ENCODE peak calls at places on chromosomes 13 and 19, in nine cellular contexts. N, E, K, H, T, M, X, O and Q are unnamed samples.

GRCh38 chr19:5904302-5905071 is at the start of gene VMAC:
- DNase-seq in N (peak; percentile 100), E (peak; percentile 100), K (peak; percentile 100), H (peak; percentile 100), T (peak; percentile 100), M (peak; percentile 100), X (peak; percentile 100), O (peak; percentile 99), Q (peak; percentile 100)

GRCh38 chr19:12638611-12639182 is 27.8 kb downstream of the MAN2B1 start:
- DNase-seq in N (no peak), E (no peak), K (no peak), H (no peak), T (no peak), M (no peak), X (no peak), O (no peak), Q (no peak)

GRCh38 chr13:23430664-23431063 is 2.8 kb downstream of the SACS start:
- DNase-seq in N (no peak), E (no peak), K (no peak), H (no peak), T (no peak), M (no peak), X (no peak), O (no peak), Q (no peak)

GRCh38 chr19:42474743-42475142 is 32.0 kb upstream of the CXCL17 start:
- DNase-seq in N (no peak), E (no peak), K (no peak), H (no peak), T (no peak), M (no peak), X (no peak), O (no peak), Q (no peak)

GRCh38 chr13:97125810-97126738 is 96.1 kb upstream of the MBNL2 start:
- DNase-seq in N (no peak), E (no peak), K (peak; percentile 39), H (no peak), T (no peak), M (no peak), X (no peak), O (no peak), Q (peak; percentile 72)

GRCh38 chr19:16912780-16913179 is 24.0 kb downstream of the F2RL3 start:
- DNase-seq in N (no peak), E (no peak), K (no peak), H (no peak), T (no peak), M (no peak), X (no peak), O (no peak), Q (no peak)

GRCh38 chr19:5001547-5002131 is 32.7 kb downstream of the KDM4B start:
- DNase-seq in N (no peak), E (no peak), K (peak; percentile 71), H (no peak), T (peak; percentile 49), M (peak; percentile 57), X (peak; percentile 34), O (no peak), Q (peak; percentile 67)

GRCh38 chr19:41384351-41384750 is 8.0 kb downstream of the TMEM91 start:
- DNase-seq in N (no peak), E (no peak), K (no peak), H (no peak), T (no peak), M (no peak), X (no peak), O (no peak), Q (no peak)

GRCh38 chr19:10027158-10027997 is 14.1 kb downstream of the RDH8 start:
- DNase-seq in N (peak; percentile 82), E (peak; percentile 96), K (peak; percentile 92), H (peak; percentile 97), T (peak; percentile 92), M (peak; percentile 88), X (peak; percentile 58), O (no peak), Q (peak; percentile 97)

GRCh38 chr13:45331123-45331619 is 9.8 kb downstream of the TPT1 start:
- DNase-seq in N (no peak), E (no peak), K (no peak), H (no peak), T (no peak), M (no peak), X (no peak), O (no peak), Q (no peak)

GRCh38 chr19:55580628-55581144 is at the start of gene ZNF579:
- DNase-seq in N (peak; percentile 78), E (peak; percentile 90), K (peak; percentile 91), H (peak; percentile 89), T (peak; percentile 81), M (peak; percentile 86), X (no peak), O (no peak), Q (peak; percentile 95)

GRCh38 chr13:34207334-34207733 is 389.4 kb downstream of the RFC3 start:
- DNase-seq in N (peak; percentile 24), E (no peak), K (peak; percentile 70), H (no peak), T (peak; percentile 34), M (peak; percentile 95), X (peak; percentile 61), O (no peak), Q (peak; percentile 88)

GRCh38 chr13:53064721-53065120 is 36.1 kb downstream of the OLFM4 start:
- DNase-seq in N (no peak), E (no peak), K (no peak), H (no peak), T (no peak), M (no peak), X (no peak), O (no peak), Q (no peak)

GRCh38 chr13:114146173-114146572 is 13.8 kb upstream of the RASA3 start:
- DNase-seq in N (no peak), E (peak; percentile 46), K (no peak), H (no peak), T (no peak), M (no peak), X (no peak), O (no peak), Q (no peak)

DNA sequence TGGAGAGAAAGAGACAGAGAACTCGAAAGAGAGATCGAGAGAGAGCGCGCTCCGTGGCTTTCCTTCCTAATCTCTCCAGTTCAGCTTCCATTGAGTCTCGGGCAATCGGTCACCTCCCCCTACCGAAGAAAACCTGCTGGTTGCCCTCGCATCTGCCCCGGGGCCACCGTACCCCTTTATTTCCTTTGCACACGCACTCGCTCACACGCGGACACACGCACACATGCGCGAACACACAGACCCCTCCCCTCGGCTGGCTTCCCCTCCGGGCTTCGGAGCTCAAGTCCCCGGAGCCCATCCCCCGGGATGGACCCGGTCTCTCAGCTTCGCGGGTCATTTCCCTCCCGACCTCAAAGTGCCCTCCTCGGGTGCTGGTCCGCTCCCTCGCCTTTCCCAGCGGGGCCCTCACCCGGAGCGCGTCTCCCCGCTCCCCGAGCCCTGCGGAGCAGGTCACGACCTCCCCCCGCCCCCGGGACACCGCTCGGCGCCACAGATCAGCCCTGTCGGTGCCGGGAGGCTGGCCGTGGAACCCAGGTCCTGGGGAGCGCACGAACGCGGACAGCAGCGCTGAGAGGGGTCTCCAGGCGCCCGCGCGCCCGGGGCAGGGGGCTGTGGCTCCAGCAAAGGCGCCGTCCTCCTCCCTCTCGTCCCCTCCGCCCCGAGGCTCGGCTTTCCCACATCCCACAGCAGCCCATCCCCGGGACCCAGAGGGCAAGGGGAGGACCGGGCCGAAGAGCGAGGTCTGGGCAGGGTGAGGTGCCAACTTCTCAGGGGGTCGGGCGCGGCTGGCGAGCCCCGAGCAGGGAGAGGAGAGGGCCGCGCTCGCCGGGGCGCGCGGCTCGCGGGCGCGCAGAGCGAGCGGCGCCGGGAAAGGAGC is 1.8 kb downstream of the DACH1 start:
- DNase-seq in N (no peak), E (no peak), K (no peak), H (no peak), T (peak; percentile 37), M (peak; percentile 1), X (no peak), O (no peak), Q (no peak)
- H3K4me3 ChIP-seq in N (peak overlapping the region; percentile 43), E (peak overlapping the region; percentile 40), K (peak overlapping the region; percentile 27), H (peak overlapping the region; percentile 75), T (peak overlapping the region; percentile 44), M (peak overlapping the region; percentile 61), X (peak overlapping the region; percentile 31), O (peak overlapping the region; percentile 53), Q (peak overlapping the region; percentile 41)

DNA sequence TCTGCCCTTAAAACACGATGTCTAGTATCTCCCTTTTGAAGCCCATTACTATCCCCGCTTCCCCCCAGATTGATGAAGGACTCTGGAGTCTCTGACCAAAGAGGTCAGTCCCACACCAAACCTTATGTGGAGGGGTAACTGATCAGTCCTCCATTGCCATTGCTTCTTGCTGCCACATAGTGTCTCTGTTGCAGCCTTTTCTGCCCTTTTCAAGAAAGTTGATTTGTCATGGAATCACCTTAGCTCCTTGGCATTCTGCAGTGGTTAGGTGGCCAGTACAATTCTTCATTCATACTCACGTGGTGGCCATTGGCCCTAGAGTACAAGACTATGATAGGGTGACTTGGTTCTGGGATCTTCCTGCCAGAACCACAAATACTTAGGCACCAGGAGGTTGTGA is 8.4 kb upstream of the HTR2A start:
- DNase-seq in N (no peak), E (no peak), K (peak; percentile 26), H (no peak), T (no peak), M (no peak), X (no peak), O (no peak), Q (peak; percentile 30)
- TF ChIP-seq CTCF in N (peak; percentile 35), E (no peak), K (peak; percentile 31), H (no peak), T (no peak), M (peak; percentile 51), X (peak; percentile 14), O (peak; percentile 50), Q (peak; percentile 12)

DNA sequence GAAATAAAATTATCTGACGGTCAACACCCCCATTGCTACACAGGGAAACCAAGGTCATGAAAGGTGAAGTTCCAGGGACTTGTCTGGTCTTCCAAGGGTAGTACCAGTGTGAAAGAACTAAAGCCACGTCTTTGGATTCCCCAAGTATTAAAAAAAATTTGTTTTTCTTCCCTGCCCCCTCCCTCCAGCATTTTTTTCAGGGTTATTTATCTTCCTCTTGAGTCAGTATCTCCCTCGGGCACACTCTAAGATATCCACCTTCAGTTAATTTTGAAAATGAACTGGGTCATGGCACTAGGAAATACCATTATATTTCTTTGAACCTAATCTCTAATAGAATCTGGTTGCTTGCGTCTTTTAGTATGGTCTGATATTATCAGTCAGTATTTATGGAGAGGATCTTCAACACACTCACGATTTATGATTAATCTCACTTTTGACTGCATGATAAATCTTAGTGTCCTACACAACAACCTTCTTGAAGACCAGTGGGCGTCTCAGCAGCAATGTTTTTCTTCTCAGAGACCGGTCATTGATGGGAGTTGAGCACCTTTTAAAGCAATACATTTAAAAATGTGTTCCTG is 9.1 kb downstream of the ATP8A2 start:
- DNase-seq in N (no peak), E (no peak), K (no peak), H (no peak), T (no peak), M (no peak), X (no peak), O (no peak), Q (no peak)
- H3K4me3 ChIP-seq in N (no peak overlapping the region), E (no peak overlapping the region), K (no peak overlapping the region), H (no peak overlapping the region), T (no peak overlapping the region), M (no peak overlapping the region), X (no peak overlapping the region), O (no peak overlapping the region), Q (no peak overlapping the region)

DNA sequence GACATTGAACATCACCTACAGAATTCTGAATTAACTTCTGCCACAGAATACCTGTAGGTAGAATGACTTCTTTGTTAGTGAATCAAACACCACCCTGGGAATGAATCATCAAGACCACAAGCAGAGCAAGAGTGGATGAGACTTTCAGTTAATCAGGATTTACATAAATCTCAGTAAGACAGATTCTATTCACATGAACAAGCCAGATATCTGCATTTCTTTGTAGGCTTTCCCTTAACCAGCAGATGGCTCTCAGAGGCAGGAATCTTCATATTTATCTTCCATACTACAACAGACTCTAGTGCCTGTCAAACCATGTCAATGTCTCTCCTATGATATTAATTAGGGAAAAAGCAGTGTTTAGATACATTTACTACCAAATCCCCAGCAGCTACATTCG is 412.1 kb downstream of the KLF12 start:
- DNase-seq in N (peak; percentile 8), E (no peak), K (peak; percentile 77), H (no peak), T (peak; percentile 33), M (peak; percentile 75), X (peak; percentile 6), O (peak; percentile 72), Q (peak; percentile 59)
- TF ChIP-seq CTCF in N (peak; percentile 58), E (no peak), K (peak; percentile 49), H (no peak), T (no peak), M (peak; percentile 51), X (peak; percentile 52), O (peak; percentile 57), Q (peak; percentile 46)